ENCODE peak calls at places on chromosomes 2 and 18, in ten cellular contexts. One of them, this sample, is unnamed.

GRCh38 chr18:36340232-36340631 is 42.7 kb downstream of the FHOD3 start:
- DNase-seq in mesenteric fat pad: no peak
- DNase-seq in RWPE1: no peak
- DNase-seq in posterior cingulate gyrus: no peak
- DNase-seq in NCI-H2171: no peak
- DNase-seq in fibroblast of lung: no peak
- DNase-seq in memory B cell: no peak
- DNase-seq in kidney epithelial cell: no peak
- DNase-seq in type B pancreatic cell: no peak
- DNase-seq in effector CD4-positive, alpha-beta T cell: no peak
- DNase-seq in this sample: no peak

GRCh38 chr2:158894078-158894477 is 74.4 kb upstream of the TANC1 start:
- DNase-seq in mesenteric fat pad: no peak
- DNase-seq in RWPE1: peak
- DNase-seq in posterior cingulate gyrus: no peak
- DNase-seq in NCI-H2171: no peak
- DNase-seq in fibroblast of lung: no peak
- DNase-seq in memory B cell: no peak
- DNase-seq in kidney epithelial cell: no peak
- DNase-seq in type B pancreatic cell: no peak
- DNase-seq in effector CD4-positive, alpha-beta T cell: no peak
- DNase-seq in this sample: no peak

GRCh38 chr18:31490387-31490786 is 7.6 kb upstream of the DSG2 start:
- DNase-seq in mesenteric fat pad: no peak
- DNase-seq in RWPE1: no peak
- DNase-seq in posterior cingulate gyrus: no peak
- DNase-seq in NCI-H2171: no peak
- DNase-seq in fibroblast of lung: no peak
- DNase-seq in memory B cell: no peak
- DNase-seq in kidney epithelial cell: peak
- DNase-seq in type B pancreatic cell: no peak
- DNase-seq in effector CD4-positive, alpha-beta T cell: no peak
- DNase-seq in this sample: no peak

GRCh38 chr2:135130751-135131150 is 78.7 kb downstream of the RAB3GAP1 start:
- DNase-seq in mesenteric fat pad: no peak
- DNase-seq in RWPE1: no peak
- DNase-seq in posterior cingulate gyrus: no peak
- DNase-seq in NCI-H2171: no peak
- DNase-seq in fibroblast of lung: no peak
- DNase-seq in memory B cell: no peak
- DNase-seq in kidney epithelial cell: no peak
- DNase-seq in type B pancreatic cell: no peak
- DNase-seq in effector CD4-positive, alpha-beta T cell: no peak
- DNase-seq in this sample: no peak

GRCh38 chr2:59786684-59787083 is 766.8 kb downstream of the BCL11A start:
- DNase-seq in mesenteric fat pad: no peak
- DNase-seq in RWPE1: no peak
- DNase-seq in posterior cingulate gyrus: no peak
- DNase-seq in NCI-H2171: no peak
- DNase-seq in fibroblast of lung: no peak
- DNase-seq in memory B cell: no peak
- DNase-seq in kidney epithelial cell: no peak
- DNase-seq in type B pancreatic cell: no peak
- DNase-seq in effector CD4-positive, alpha-beta T cell: no peak
- DNase-seq in this sample: no peak

GRCh38 chr2:72745679-72746368 is 80.0 kb downstream of the EXOC6B start:
- DNase-seq in mesenteric fat pad: no peak
- DNase-seq in RWPE1: peak
- DNase-seq in posterior cingulate gyrus: no peak
- DNase-seq in NCI-H2171: peak
- DNase-seq in fibroblast of lung: peak
- DNase-seq in memory B cell: no peak
- DNase-seq in kidney epithelial cell: no peak
- DNase-seq in type B pancreatic cell: no peak
- DNase-seq in effector CD4-positive, alpha-beta T cell: no peak
- DNase-seq in this sample: no peak

GRCh38 chr2:85886585-85886984 is 2.2 kb downstream of the ST3GAL5 start:
- DNase-seq in mesenteric fat pad: no peak
- DNase-seq in RWPE1: peak
- DNase-seq in posterior cingulate gyrus: peak
- DNase-seq in NCI-H2171: no peak
- DNase-seq in fibroblast of lung: peak
- DNase-seq in memory B cell: no peak
- DNase-seq in kidney epithelial cell: peak
- DNase-seq in type B pancreatic cell: no peak
- DNase-seq in effector CD4-positive, alpha-beta T cell: peak
- DNase-seq in this sample: peak

GRCh38 chr2:175631247-175631628 is 370.8 kb downstream of the LNPK start:
- DNase-seq in mesenteric fat pad: no peak
- DNase-seq in RWPE1: peak
- DNase-seq in posterior cingulate gyrus: no peak
- DNase-seq in NCI-H2171: no peak
- DNase-seq in fibroblast of lung: no peak
- DNase-seq in memory B cell: no peak
- DNase-seq in kidney epithelial cell: no peak
- DNase-seq in type B pancreatic cell: no peak
- DNase-seq in effector CD4-positive, alpha-beta T cell: no peak
- DNase-seq in this sample: no peak

GRCh38 chr2:174510583-174511189 is 23.9 kb upstream of the GPR155 start:
- DNase-seq in mesenteric fat pad: no peak
- DNase-seq in RWPE1: no peak
- DNase-seq in posterior cingulate gyrus: no peak
- DNase-seq in NCI-H2171: no peak
- DNase-seq in fibroblast of lung: peak
- DNase-seq in memory B cell: no peak
- DNase-seq in kidney epithelial cell: no peak
- DNase-seq in type B pancreatic cell: no peak
- DNase-seq in effector CD4-positive, alpha-beta T cell: no peak
- DNase-seq in this sample: no peak

GRCh38 chr2:170249761-170250160 is 71.8 kb downstream of the MYO3B start:
- DNase-seq in mesenteric fat pad: no peak
- DNase-seq in RWPE1: no peak
- DNase-seq in posterior cingulate gyrus: no peak
- DNase-seq in NCI-H2171: no peak
- DNase-seq in fibroblast of lung: no peak
- DNase-seq in memory B cell: no peak
- DNase-seq in kidney epithelial cell: no peak
- DNase-seq in type B pancreatic cell: no peak
- DNase-seq in effector CD4-positive, alpha-beta T cell: no peak
- DNase-seq in this sample: no peak

GRCh38 chr2:134706587-134707329 is 12.0 kb downstream of the TMEM163 start:
- DNase-seq in mesenteric fat pad: no peak
- DNase-seq in RWPE1: no peak
- DNase-seq in posterior cingulate gyrus: no peak
- DNase-seq in NCI-H2171: no peak
- DNase-seq in fibroblast of lung: no peak
- DNase-seq in memory B cell: no peak
- DNase-seq in kidney epithelial cell: no peak
- DNase-seq in type B pancreatic cell: no peak
- DNase-seq in effector CD4-positive, alpha-beta T cell: no peak
- DNase-seq in this sample: no peak

GRCh38 chr2:205748660-205749059 is 66.4 kb downstream of the NRP2 start:
- DNase-seq in mesenteric fat pad: no peak
- DNase-seq in RWPE1: peak
- DNase-seq in posterior cingulate gyrus: no peak
- DNase-seq in NCI-H2171: no peak
- DNase-seq in fibroblast of lung: no peak
- DNase-seq in memory B cell: no peak
- DNase-seq in kidney epithelial cell: peak
- DNase-seq in type B pancreatic cell: no peak
- DNase-seq in effector CD4-positive, alpha-beta T cell: no peak
- DNase-seq in this sample: no peak

GRCh38 chr2:20796374-20796791 is 26.5 kb downstream of the LDAH start:
- DNase-seq in mesenteric fat pad: no peak
- DNase-seq in RWPE1: peak
- DNase-seq in posterior cingulate gyrus: no peak
- DNase-seq in NCI-H2171: no peak
- DNase-seq in fibroblast of lung: peak
- DNase-seq in memory B cell: no peak
- DNase-seq in kidney epithelial cell: no peak
- DNase-seq in type B pancreatic cell: no peak
- DNase-seq in effector CD4-positive, alpha-beta T cell: no peak
- DNase-seq in this sample: no peak

GRCh38 chr2:191845876-191846786 is 757 bp downstream of the CAVIN2 start:
- DNase-seq in mesenteric fat pad: no peak
- DNase-seq in RWPE1: peak
- DNase-seq in posterior cingulate gyrus: no peak
- DNase-seq in NCI-H2171: no peak
- DNase-seq in fibroblast of lung: no peak
- DNase-seq in memory B cell: no peak
- DNase-seq in kidney epithelial cell: no peak
- DNase-seq in type B pancreatic cell: no peak
- DNase-seq in effector CD4-positive, alpha-beta T cell: no peak
- DNase-seq in this sample: no peak

GRCh38 chr18:55861266-55861665 is 273.3 kb upstream of the TCF4 start:
- DNase-seq in mesenteric fat pad: no peak
- DNase-seq in RWPE1: no peak
- DNase-seq in posterior cingulate gyrus: peak
- DNase-seq in NCI-H2171: no peak
- DNase-seq in fibroblast of lung: peak
- DNase-seq in memory B cell: no peak
- DNase-seq in kidney epithelial cell: no peak
- DNase-seq in type B pancreatic cell: no peak
- DNase-seq in effector CD4-positive, alpha-beta T cell: no peak
- DNase-seq in this sample: no peak

GRCh38 chr18:10322408-10322807 is 132.0 kb upstream of the APCDD1 start:
- DNase-seq in mesenteric fat pad: no peak
- DNase-seq in RWPE1: no peak
- DNase-seq in posterior cingulate gyrus: no peak
- DNase-seq in NCI-H2171: no peak
- DNase-seq in fibroblast of lung: no peak
- DNase-seq in memory B cell: no peak
- DNase-seq in kidney epithelial cell: no peak
- DNase-seq in type B pancreatic cell: no peak
- DNase-seq in effector CD4-positive, alpha-beta T cell: no peak
- DNase-seq in this sample: no peak

GRCh38 chr18:45713239-45713638 is 10.7 kb upstream of the SLC14A1 start:
- DNase-seq in mesenteric fat pad: no peak
- DNase-seq in RWPE1: no peak
- DNase-seq in posterior cingulate gyrus: no peak
- DNase-seq in NCI-H2171: no peak
- DNase-seq in fibroblast of lung: no peak
- DNase-seq in memory B cell: no peak
- DNase-seq in kidney epithelial cell: no peak
- DNase-seq in type B pancreatic cell: no peak
- DNase-seq in effector CD4-positive, alpha-beta T cell: no peak
- DNase-seq in this sample: no peak

GRCh38 chr2:102258386-102259074 is 52.8 kb upstream of the IL1RL1 start:
- DNase-seq in mesenteric fat pad: no peak
- DNase-seq in RWPE1: peak
- DNase-seq in posterior cingulate gyrus: no peak
- DNase-seq in NCI-H2171: no peak
- DNase-seq in fibroblast of lung: peak
- DNase-seq in memory B cell: no peak
- DNase-seq in kidney epithelial cell: peak
- DNase-seq in type B pancreatic cell: no peak
- DNase-seq in effector CD4-positive, alpha-beta T cell: no peak
- DNase-seq in this sample: no peak

GRCh38 chr18:6681331-6681875 is 48.1 kb upstream of the ARHGAP28 start:
- DNase-seq in mesenteric fat pad: no peak
- DNase-seq in RWPE1: no peak
- DNase-seq in posterior cingulate gyrus: no peak
- DNase-seq in NCI-H2171: no peak
- DNase-seq in fibroblast of lung: peak
- DNase-seq in memory B cell: no peak
- DNase-seq in kidney epithelial cell: no peak
- DNase-seq in type B pancreatic cell: no peak
- DNase-seq in effector CD4-positive, alpha-beta T cell: no peak
- DNase-seq in this sample: no peak

GRCh38 chr2:109200616-109201464 is 71.8 kb downstream of the SH3RF3 start:
- DNase-seq in mesenteric fat pad: no peak
- DNase-seq in RWPE1: no peak
- DNase-seq in posterior cingulate gyrus: no peak
- DNase-seq in NCI-H2171: no peak
- DNase-seq in fibroblast of lung: no peak
- DNase-seq in memory B cell: no peak
- DNase-seq in kidney epithelial cell: no peak
- DNase-seq in type B pancreatic cell: peak
- DNase-seq in effector CD4-positive, alpha-beta T cell: no peak
- DNase-seq in this sample: no peak

GRCh38 chr2:67130526-67131309 is 266.4 kb upstream of the ETAA1 start:
- DNase-seq in mesenteric fat pad: no peak
- DNase-seq in RWPE1: no peak
- DNase-seq in posterior cingulate gyrus: no peak
- DNase-seq in NCI-H2171: no peak
- DNase-seq in fibroblast of lung: peak
- DNase-seq in memory B cell: no peak
- DNase-seq in kidney epithelial cell: no peak
- DNase-seq in type B pancreatic cell: no peak
- DNase-seq in effector CD4-positive, alpha-beta T cell: no peak
- DNase-seq in this sample: no peak

GRCh38 chr18:61922435-61922834 is 29.6 kb upstream of the RNF152 start:
- DNase-seq in mesenteric fat pad: no peak
- DNase-seq in RWPE1: no peak
- DNase-seq in posterior cingulate gyrus: no peak
- DNase-seq in NCI-H2171: no peak
- DNase-seq in fibroblast of lung: no peak
- DNase-seq in memory B cell: no peak
- DNase-seq in kidney epithelial cell: no peak
- DNase-seq in type B pancreatic cell: no peak
- DNase-seq in effector CD4-positive, alpha-beta T cell: no peak
- DNase-seq in this sample: no peak

GRCh38 chr2:8319219-8319618 is 362.6 kb upstream of the ID2 start:
- DNase-seq in mesenteric fat pad: no peak
- DNase-seq in RWPE1: peak
- DNase-seq in posterior cingulate gyrus: no peak
- DNase-seq in NCI-H2171: no peak
- DNase-seq in fibroblast of lung: no peak
- DNase-seq in memory B cell: no peak
- DNase-seq in kidney epithelial cell: no peak
- DNase-seq in type B pancreatic cell: no peak
- DNase-seq in effector CD4-positive, alpha-beta T cell: no peak
- DNase-seq in this sample: no peak

This sample was measured in naive thymus-derived CD8-positive, alpha-beta T cell.